ENCODE peak calls at places on chromosome 4, in six cellular contexts. K, U, C, Q, S and N are unnamed samples.

GRCh38 chr4:151014521-151015457 is at the start of gene LRBA:
- DNase-seq in K (no peak), S (no peak), Q (peak; percentile 95), U (peak; percentile 93), C (peak; percentile 76), N (peak; percentile 84)

GRCh38 chr4:7806080-7806630 is 133.5 kb downstream of the AFAP1 start:
- DNase-seq in Q (peak; percentile 49), U (peak; percentile 70), C (no peak), K (no peak), S (no peak), N (no peak)

GRCh38 chr4:24999392-25000104 is 31.2 kb downstream of the LGI2 start:
- DNase-seq in Q (no peak), C (no peak), S (no peak), K (no peak), U (no peak), N (no peak)

GRCh38 chr4:20624783-20625364 is 75.4 kb upstream of the PACRGL start:
- DNase-seq in K (no peak), Q (no peak), C (no peak), S (no peak), U (no peak), N (no peak)

GRCh38 chr4:33911951-33912350 is 2332.4 kb downstream of the ARAP2 start:
- DNase-seq in C (no peak), U (no peak), K (no peak), Q (no peak), S (no peak), N (no peak)

GRCh38 chr4:48602763-48603162 is 112.7 kb downstream of the ZAR1 start:
- DNase-seq in S (no peak), C (no peak), Q (no peak), U (no peak), K (no peak), N (no peak)

GRCh38 chr4:41362647-41363383 is 106.1 kb downstream of the UCHL1 start:
- DNase-seq in Q (no peak), K (no peak), U (no peak), S (no peak), C (no peak), N (no peak)

GRCh38 chr4:99808260-99808857 is 8.3 kb upstream of the DAPP1 start:
- DNase-seq in S (no peak), Q (peak; percentile 69), K (no peak), C (peak; percentile 73), U (peak; percentile 77), N (peak; percentile 61)

GRCh38 chr4:164926301-164926700 is 49.3 kb downstream of the APELA start:
- DNase-seq in Q (no peak), C (no peak), U (no peak), K (no peak), S (no peak), N (no peak)

GRCh38 chr4:79064806-79065205 is 125.6 kb upstream of the PAQR3 start:
- DNase-seq in C (no peak), U (no peak), K (no peak), S (no peak), Q (no peak), N (no peak)